ENCODE peak calls at places on chromosome 1, in ten cellular contexts. P, D, O, Q, X, H, Y, L, S and U are unnamed samples.

GRCh38 chr1:4657244-4657789 is 2.9 kb downstream of the AJAP1 start:
- DNase-seq in P (no peak), D (no peak), O (no peak), Q (no peak), X (no peak), H (no peak), Y (no peak), L (no peak), S (no peak), U (no peak)

GRCh38 chr1:41639332-41639936 is 155.0 kb upstream of the EDN2 start:
- DNase-seq in P (no peak), D (no peak), O (peak), Q (peak), X (no peak), H (peak), Y (peak), L (peak), S (no peak), U (no peak)

GRCh38 chr1:204384636-204385354 is 25.1 kb upstream of the PLEKHA6 start:
- DNase-seq in P (no peak), D (peak), O (peak), Q (no peak), X (no peak), H (peak), Y (no peak), L (peak), S (peak), U (no peak)

GRCh38 chr1:111052246-111052645 is 87.6 kb downstream of the DRAM2 start:
- DNase-seq in P (no peak), D (no peak), O (peak), Q (no peak), X (no peak), H (peak), Y (no peak), L (no peak), S (no peak), U (no peak)

GRCh38 chr1:61980561-61980960 is 214.1 kb upstream of the L1TD1 start:
- DNase-seq in P (no peak), D (no peak), O (peak), Q (peak), X (no peak), H (no peak), Y (no peak), L (no peak), S (peak), U (no peak)

GRCh38 chr1:186828612-186829542 is at the start of gene PLA2G4A:
- DNase-seq in P (no peak), D (peak), O (peak), Q (no peak), X (peak), H (peak), Y (no peak), L (no peak), S (peak), U (peak)

GRCh38 chr1:41474490-41475271 is 9.8 kb downstream of the EDN2 start:
- DNase-seq in P (no peak), D (no peak), O (no peak), Q (no peak), X (no peak), H (no peak), Y (no peak), L (peak), S (peak), U (no peak)

GRCh38 chr1:183807549-183808168 is 2.7 kb downstream of the RGL1 start:
- DNase-seq in P (no peak), D (no peak), O (peak), Q (no peak), X (no peak), H (peak), Y (no peak), L (no peak), S (peak), U (peak)

GRCh38 chr1:8567146-8567545 is 249.2 kb downstream of the SLC45A1 start:
- DNase-seq in P (no peak), D (no peak), O (peak), Q (no peak), X (no peak), H (peak), Y (no peak), L (no peak), S (no peak), U (no peak)

GRCh38 chr1:26696191-26696644 is 403 bp downstream of the ARID1A start:
- DNase-seq in P (no peak), D (no peak), O (no peak), Q (peak), X (peak), H (no peak), Y (no peak), L (no peak), S (no peak), U (no peak)

GRCh38 chr1:196462101-196462500 is 146.1 kb downstream of the KCNT2 start:
- DNase-seq in P (no peak), D (no peak), O (peak), Q (no peak), X (no peak), H (no peak), Y (no peak), L (no peak), S (peak), U (no peak)

GRCh38 chr1:94081566-94082344 is 39.2 kb downstream of the ABCA4 start:
- DNase-seq in P (no peak), D (no peak), O (peak), Q (no peak), X (no peak), H (peak), Y (no peak), L (no peak), S (peak), U (peak)

GRCh38 chr1:16013220-16013907 is 4.5 kb downstream of the HSPB7 start:
- DNase-seq in P (peak), D (peak), O (peak), Q (peak), X (no peak), H (peak), Y (no peak), L (no peak), S (peak), U (peak)

GRCh38 chr1:87869563-87869962 is 540.9 kb downstream of the LMO4 start:
- DNase-seq in P (no peak), D (no peak), O (peak), Q (no peak), X (no peak), H (peak), Y (no peak), L (no peak), S (peak), U (no peak)